ENCODE peak calls at places on chromosomes 6 and 20, in five cellular contexts. One of them, this sample, is unnamed.

GRCh38 chr6:149962461-149963211 is 1.1 kb upstream of the ULBP1 start:
- DNase-seq in CD4-positive, CD25-positive, alpha-beta regulatory T cell: no peak
- DNase-seq in neuronal stem cell: no peak
- DNase-seq in colonic mucosa: no peak
- DNase-seq in HCT116: no peak
- DNase-seq in this sample: no peak

GRCh38 chr6:73652637-73653570 is 888 bp downstream of the SLC17A5 start:
- DNase-seq in HCT116: peak; percentile 52
- DNase-seq in neuronal stem cell: peak; percentile 51
- DNase-seq in colonic mucosa: peak; percentile 81
- DNase-seq in CD4-positive, CD25-positive, alpha-beta regulatory T cell: peak; percentile 89
- DNase-seq in this sample: peak; percentile 69

GRCh38 chr6:55255061-55255571 is 72.2 kb upstream of the GFRAL start:
- DNase-seq in CD4-positive, CD25-positive, alpha-beta regulatory T cell: no peak
- DNase-seq in neuronal stem cell: no peak
- DNase-seq in HCT116: no peak
- DNase-seq in colonic mucosa: no peak
- DNase-seq in this sample: no peak

GRCh38 chr6:47524136-47524840 is 46.7 kb downstream of the CD2AP start:
- DNase-seq in colonic mucosa: no peak
- DNase-seq in CD4-positive, CD25-positive, alpha-beta regulatory T cell: no peak
- DNase-seq in neuronal stem cell: no peak
- DNase-seq in HCT116: no peak
- DNase-seq in this sample: no peak

GRCh38 chr6:169224185-169224695 is 29.4 kb downstream of the THBS2 start:
- DNase-seq in CD4-positive, CD25-positive, alpha-beta regulatory T cell: no peak
- DNase-seq in HCT116: no peak
- DNase-seq in neuronal stem cell: no peak
- DNase-seq in colonic mucosa: peak; percentile 10
- DNase-seq in this sample: no peak

GRCh38 chr6:149267513-149268043 is 49.9 kb upstream of the TAB2 start:
- DNase-seq in HCT116: no peak
- DNase-seq in CD4-positive, CD25-positive, alpha-beta regulatory T cell: no peak
- DNase-seq in colonic mucosa: no peak
- DNase-seq in neuronal stem cell: no peak
- DNase-seq in this sample: no peak

GRCh38 chr6:154316131-154316530 is 40.5 kb downstream of the IPCEF1 start:
- DNase-seq in CD4-positive, CD25-positive, alpha-beta regulatory T cell: no peak
- DNase-seq in colonic mucosa: no peak
- DNase-seq in HCT116: no peak
- DNase-seq in neuronal stem cell: no peak
- DNase-seq in this sample: no peak

GRCh38 chr20:23101696-23102095 is 15.6 kb upstream of the CD93 start:
- DNase-seq in HCT116: no peak
- DNase-seq in colonic mucosa: no peak
- DNase-seq in CD4-positive, CD25-positive, alpha-beta regulatory T cell: no peak
- DNase-seq in neuronal stem cell: no peak
- DNase-seq in this sample: no peak

GRCh38 chr6:10633216-10633615 is 61.2 kb downstream of the C6orf52 start:
- DNase-seq in colonic mucosa: no peak
- DNase-seq in HCT116: peak; percentile 60
- DNase-seq in neuronal stem cell: no peak
- DNase-seq in CD4-positive, CD25-positive, alpha-beta regulatory T cell: peak; percentile 9
- DNase-seq in this sample: no peak

GRCh38 chr6:34056301-34056700 is 89.6 kb downstream of the GRM4 start:
- DNase-seq in neuronal stem cell: peak; percentile 60
- DNase-seq in HCT116: peak; percentile 68
- DNase-seq in colonic mucosa: peak; percentile 87
- DNase-seq in CD4-positive, CD25-positive, alpha-beta regulatory T cell: no peak
- DNase-seq in this sample: no peak

GRCh38 chr6:15287670-15288069 is 41.8 kb downstream of the JARID2 start:
- DNase-seq in colonic mucosa: no peak
- DNase-seq in CD4-positive, CD25-positive, alpha-beta regulatory T cell: no peak
- DNase-seq in neuronal stem cell: no peak
- DNase-seq in HCT116: no peak
- DNase-seq in this sample: no peak

GRCh38 chr6:32668226-32668747 is 1.8 kb upstream of the HLA-DQB1 start:
- DNase-seq in CD4-positive, CD25-positive, alpha-beta regulatory T cell: peak; percentile 90
- DNase-seq in colonic mucosa: peak; percentile 45
- DNase-seq in neuronal stem cell: no peak
- DNase-seq in HCT116: peak; percentile 41
- DNase-seq in this sample: no peak

GRCh38 chr6:6969761-6970223 is 138.0 kb upstream of the RREB1 start:
- DNase-seq in HCT116: peak; percentile 84
- DNase-seq in colonic mucosa: peak; percentile 92
- DNase-seq in CD4-positive, CD25-positive, alpha-beta regulatory T cell: no peak
- DNase-seq in neuronal stem cell: no peak
- DNase-seq in this sample: no peak

GRCh38 chr6:139068846-139069245 is 40.3 kb downstream of the ABRACL start:
- DNase-seq in neuronal stem cell: no peak
- DNase-seq in colonic mucosa: no peak
- DNase-seq in CD4-positive, CD25-positive, alpha-beta regulatory T cell: no peak
- DNase-seq in HCT116: no peak
- DNase-seq in this sample: no peak

GRCh38 chr6:148203281-148203925 is 139.2 kb upstream of the SASH1 start:
- DNase-seq in HCT116: no peak
- DNase-seq in neuronal stem cell: no peak
- DNase-seq in CD4-positive, CD25-positive, alpha-beta regulatory T cell: no peak
- DNase-seq in colonic mucosa: no peak
- DNase-seq in this sample: no peak
- H3K27me3 ChIP-seq in HCT116: no peaks in the 10 kb centered on the region
- H3K27me3 ChIP-seq in neuronal stem cell: no peaks in the 10 kb centered on the region
- H3K27me3 ChIP-seq in CD4-positive, CD25-positive, alpha-beta regulatory T cell: peaks cover 13% of the 10 kb centered on the region
- H3K27me3 ChIP-seq in colonic mucosa: no peaks in the 10 kb centered on the region
- H3K27me3 ChIP-seq in this sample: peaks cover 6% of the 10 kb centered on the region

GRCh38 chr6:30727920-30728605 is 7.9 kb downstream of the TUBB start:
- DNase-seq in CD4-positive, CD25-positive, alpha-beta regulatory T cell: no peak
- DNase-seq in colonic mucosa: no peak
- DNase-seq in HCT116: no peak
- DNase-seq in neuronal stem cell: no peak
- DNase-seq in this sample: no peak
- H3K36me3 ChIP-seq in CD4-positive, CD25-positive, alpha-beta regulatory T cell: peaks cover 33% of the 10 kb centered on the region
- H3K36me3 ChIP-seq in colonic mucosa: peaks cover 35% of the 10 kb centered on the region
- H3K36me3 ChIP-seq in HCT116: peaks cover 21% of the 10 kb centered on the region
- H3K36me3 ChIP-seq in neuronal stem cell: peaks cover 89% of the 10 kb centered on the region
- H3K36me3 ChIP-seq in this sample: peaks cover 66% of the 10 kb centered on the region

GRCh38 chr20:3374296-3374695 is 33.2 kb downstream of the DNAAF9 start:
- DNase-seq in neuronal stem cell: no peak
- DNase-seq in CD4-positive, CD25-positive, alpha-beta regulatory T cell: no peak
- DNase-seq in HCT116: no peak
- DNase-seq in colonic mucosa: no peak
- DNase-seq in this sample: no peak
- H3K4me3 ChIP-seq in neuronal stem cell: no peak overlapping the region
- H3K4me3 ChIP-seq in CD4-positive, CD25-positive, alpha-beta regulatory T cell: no peak overlapping the region
- H3K4me3 ChIP-seq in HCT116: no peak overlapping the region
- H3K4me3 ChIP-seq in colonic mucosa: no peak overlapping the region
- H3K4me3 ChIP-seq in this sample: no peak overlapping the region

GRCh38 chr6:17101422-17102257 is at the start of gene STMND1:
- DNase-seq in neuronal stem cell: peak; percentile 21
- DNase-seq in HCT116: no peak
- DNase-seq in colonic mucosa: peak; percentile 91
- DNase-seq in CD4-positive, CD25-positive, alpha-beta regulatory T cell: peak; percentile 32
- DNase-seq in this sample: no peak
- H3K27me3 ChIP-seq in neuronal stem cell: no peaks in the 10 kb centered on the region
- H3K27me3 ChIP-seq in HCT116: no peaks in the 10 kb centered on the region
- H3K27me3 ChIP-seq in colonic mucosa: no peaks in the 10 kb centered on the region
- H3K27me3 ChIP-seq in CD4-positive, CD25-positive, alpha-beta regulatory T cell: peaks cover 11% of the 10 kb centered on the region
- H3K27me3 ChIP-seq in this sample: no peaks in the 10 kb centered on the region

GRCh38 chr20:49642808-49643207 is 70.9 kb downstream of the B4GALT5 start:
- DNase-seq in colonic mucosa: no peak
- DNase-seq in neuronal stem cell: no peak
- DNase-seq in HCT116: no peak
- DNase-seq in CD4-positive, CD25-positive, alpha-beta regulatory T cell: no peak
- DNase-seq in this sample: no peak

GRCh38 chr20:49646126-49646525 is 67.6 kb downstream of the B4GALT5 start:
- DNase-seq in CD4-positive, CD25-positive, alpha-beta regulatory T cell: no peak
- DNase-seq in HCT116: no peak
- DNase-seq in colonic mucosa: no peak
- DNase-seq in neuronal stem cell: no peak
- DNase-seq in this sample: no peak

GRCh38 chr20:49646528-49646927 is 67.2 kb downstream of the B4GALT5 start:
- DNase-seq in colonic mucosa: no peak
- DNase-seq in CD4-positive, CD25-positive, alpha-beta regulatory T cell: no peak
- DNase-seq in HCT116: no peak
- DNase-seq in neuronal stem cell: no peak
- DNase-seq in this sample: no peak

GRCh38 chr20:49644980-49645565 is 68.6 kb downstream of the B4GALT5 start:
- DNase-seq in HCT116: no peak
- DNase-seq in neuronal stem cell: no peak
- DNase-seq in CD4-positive, CD25-positive, alpha-beta regulatory T cell: no peak
- DNase-seq in colonic mucosa: no peak
- DNase-seq in this sample: no peak

GRCh38 chr20:49641683-49642649 is 71.7 kb downstream of the B4GALT5 start:
- DNase-seq in CD4-positive, CD25-positive, alpha-beta regulatory T cell: peak; percentile 61
- DNase-seq in colonic mucosa: peak; percentile 66
- DNase-seq in HCT116: no peak
- DNase-seq in neuronal stem cell: no peak
- DNase-seq in this sample: no peak
- H3K36me3 ChIP-seq in CD4-positive, CD25-positive, alpha-beta regulatory T cell: peaks cover 75% of the 10 kb centered on the region
- H3K36me3 ChIP-seq in colonic mucosa: peaks cover 15% of the 10 kb centered on the region
- H3K36me3 ChIP-seq in HCT116: peaks cover 76% of the 10 kb centered on the region
- H3K36me3 ChIP-seq in neuronal stem cell: peaks cover 96% of the 10 kb centered on the region
- H3K36me3 ChIP-seq in this sample: peaks cover 45% of the 10 kb centered on the region

This sample was measured in naive thymus-derived CD4-positive, alpha-beta T cell.